ENCODE peak calls at places on chromosomes 5 and 9, in ten cellular contexts. One of them, this sample, is unnamed.

GRCh38 chr5:10329421-10329807 is 21.7 kb upstream of the CMBL start:
- DNase-seq in lower leg skin: no peak
- DNase-seq in spleen: no peak
- DNase-seq in IMR-90: no peak
- DNase-seq in transverse colon: no peak
- DNase-seq in testis: peak; percentile 9
- DNase-seq in HCT116: no peak
- DNase-seq in HepG2: no peak
- DNase-seq in heart left ventricle: no peak
- DNase-seq in body of pancreas: no peak
- DNase-seq in this sample: no peak

GRCh38 chr9:13274901-13275641 is 4.4 kb downstream of the MPDZ start:
- DNase-seq in lower leg skin: no peak
- DNase-seq in body of pancreas: no peak
- DNase-seq in HCT116: no peak
- DNase-seq in heart left ventricle: no peak
- DNase-seq in transverse colon: no peak
- DNase-seq in testis: no peak
- DNase-seq in spleen: no peak
- DNase-seq in IMR-90: peak; percentile 63
- DNase-seq in HepG2: no peak
- DNase-seq in this sample: no peak

GRCh38 chr5:116480894-116481510 is 93.6 kb downstream of the SEMA6A start:
- DNase-seq in heart left ventricle: no peak
- DNase-seq in spleen: no peak
- DNase-seq in transverse colon: no peak
- DNase-seq in HCT116: no peak
- DNase-seq in IMR-90: no peak
- DNase-seq in body of pancreas: no peak
- DNase-seq in testis: no peak
- DNase-seq in lower leg skin: no peak
- DNase-seq in HepG2: no peak
- DNase-seq in this sample: no peak

GRCh38 chr5:149212203-149212951 is 59.3 kb upstream of the AFAP1L1 start:
- DNase-seq in spleen: no peak
- DNase-seq in body of pancreas: no peak
- DNase-seq in transverse colon: no peak
- DNase-seq in heart left ventricle: no peak
- DNase-seq in testis: no peak
- DNase-seq in IMR-90: peak; percentile 100
- DNase-seq in HepG2: no peak
- DNase-seq in lower leg skin: no peak
- DNase-seq in HCT116: no peak
- DNase-seq in this sample: no peak

GRCh38 chr5:128782446-128782845 is 182.8 kb upstream of the SLC27A6 start:
- DNase-seq in body of pancreas: peak; percentile 84
- DNase-seq in HCT116: peak; percentile 12
- DNase-seq in spleen: no peak
- DNase-seq in HepG2: no peak
- DNase-seq in IMR-90: peak; percentile 85
- DNase-seq in heart left ventricle: peak; percentile 70
- DNase-seq in transverse colon: peak; percentile 14
- DNase-seq in lower leg skin: peak; percentile 76
- DNase-seq in testis: peak; percentile 60
- DNase-seq in this sample: peak; percentile 7

GRCh38 chr9:77964258-77964657 is 67.4 kb downstream of the GNAQ start:
- DNase-seq in IMR-90: no peak
- DNase-seq in body of pancreas: no peak
- DNase-seq in HepG2: no peak
- DNase-seq in transverse colon: no peak
- DNase-seq in spleen: no peak
- DNase-seq in lower leg skin: no peak
- DNase-seq in testis: no peak
- DNase-seq in HCT116: no peak
- DNase-seq in heart left ventricle: no peak
- DNase-seq in this sample: no peak

GRCh38 chr9:131273791-131274673 is 2.3 kb downstream of the FAM78A start:
- DNase-seq in transverse colon: no peak
- DNase-seq in spleen: peak; percentile 64
- DNase-seq in HepG2: no peak
- DNase-seq in IMR-90: no peak
- DNase-seq in heart left ventricle: peak; percentile 66
- DNase-seq in HCT116: no peak
- DNase-seq in testis: no peak
- DNase-seq in lower leg skin: no peak
- DNase-seq in body of pancreas: no peak
- DNase-seq in this sample: no peak

GRCh38 chr5:141604318-141604717 is 14.5 kb downstream of the DIAPH1 start:
- DNase-seq in body of pancreas: peak; percentile 37
- DNase-seq in lower leg skin: peak; percentile 89
- DNase-seq in transverse colon: peak; percentile 60
- DNase-seq in IMR-90: peak; percentile 94
- DNase-seq in testis: peak; percentile 31
- DNase-seq in HCT116: peak; percentile 70
- DNase-seq in HepG2: peak; percentile 68
- DNase-seq in heart left ventricle: peak; percentile 76
- DNase-seq in spleen: no peak
- DNase-seq in this sample: peak; percentile 63

GRCh38 chr9:31677415-31677814 is 707.0 kb upstream of the ACO1 start:
- DNase-seq in HepG2: no peak
- DNase-seq in IMR-90: no peak
- DNase-seq in lower leg skin: no peak
- DNase-seq in spleen: no peak
- DNase-seq in transverse colon: no peak
- DNase-seq in heart left ventricle: no peak
- DNase-seq in HCT116: no peak
- DNase-seq in body of pancreas: no peak
- DNase-seq in testis: no peak
- DNase-seq in this sample: no peak

GRCh38 chr5:178318382-178318781 is 85.8 kb upstream of the PHYKPL start:
- DNase-seq in body of pancreas: no peak
- DNase-seq in lower leg skin: no peak
- DNase-seq in testis: no peak
- DNase-seq in IMR-90: no peak
- DNase-seq in heart left ventricle: no peak
- DNase-seq in HepG2: no peak
- DNase-seq in transverse colon: no peak
- DNase-seq in spleen: peak; percentile 66
- DNase-seq in HCT116: no peak
- DNase-seq in this sample: no peak
- TF ChIP-seq POLR2A in body of pancreas: no peak
- TF ChIP-seq POLR2A in lower leg skin: no peak
- TF ChIP-seq POLR2A in testis: no peak
- TF ChIP-seq POLR2A in IMR-90: no peak
- TF ChIP-seq POLR2A in heart left ventricle: no peak
- TF ChIP-seq POLR2A in HepG2: no peak
- TF ChIP-seq POLR2A in transverse colon: no peak
- TF ChIP-seq POLR2A in spleen: no peak
- TF ChIP-seq POLR2A in HCT116: no peak
- TF ChIP-seq POLR2A in this sample: no peak

DNA sequence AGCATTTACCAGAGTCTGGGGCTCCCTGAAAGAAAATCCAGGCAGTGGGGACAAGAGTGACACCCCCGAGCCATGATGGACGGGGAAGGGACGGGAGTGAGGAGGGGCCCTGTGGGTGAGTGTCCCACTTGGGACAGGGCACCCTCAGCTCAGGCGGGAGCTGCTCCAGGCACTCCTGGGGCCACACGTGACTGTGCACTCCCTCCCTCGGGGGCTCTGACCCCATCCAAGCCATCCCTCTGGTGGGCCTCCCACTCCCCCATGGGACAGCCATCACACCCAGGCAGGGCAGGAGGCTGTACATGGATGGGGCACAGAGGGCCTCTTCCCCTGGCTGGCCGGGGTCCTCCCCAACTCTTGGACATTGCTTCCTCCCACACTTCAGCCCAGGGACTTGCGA is 3.0 kb upstream of the CARD9 start:
- DNase-seq in HCT116: no peak
- DNase-seq in HepG2: no peak
- DNase-seq in transverse colon: no peak
- DNase-seq in lower leg skin: no peak
- DNase-seq in IMR-90: no peak
- DNase-seq in body of pancreas: no peak
- DNase-seq in testis: no peak
- DNase-seq in heart left ventricle: no peak
- DNase-seq in spleen: no peak
- DNase-seq in this sample: no peak
- TF ChIP-seq POLR2A in HCT116: no peak
- TF ChIP-seq POLR2A in HepG2: no peak
- TF ChIP-seq POLR2A in transverse colon: no peak
- TF ChIP-seq POLR2A in lower leg skin: no peak
- TF ChIP-seq POLR2A in IMR-90: no peak
- TF ChIP-seq POLR2A in body of pancreas: no peak
- TF ChIP-seq POLR2A in testis: no peak
- TF ChIP-seq POLR2A in heart left ventricle: no peak
- TF ChIP-seq POLR2A in spleen: no peak
- TF ChIP-seq POLR2A in this sample: no peak

GRCh38 chr9:121626012-121626411 is 25.4 kb upstream of the DAB2IP start:
- DNase-seq in spleen: no peak
- DNase-seq in body of pancreas: no peak
- DNase-seq in transverse colon: no peak
- DNase-seq in heart left ventricle: no peak
- DNase-seq in HepG2: no peak
- DNase-seq in IMR-90: no peak
- DNase-seq in lower leg skin: no peak
- DNase-seq in HCT116: no peak
- DNase-seq in testis: no peak
- DNase-seq in this sample: no peak

GRCh38 chr9:121619989-121620673 is 31.3 kb upstream of the DAB2IP start:
- DNase-seq in testis: no peak
- DNase-seq in lower leg skin: no peak
- DNase-seq in spleen: no peak
- DNase-seq in IMR-90: no peak
- DNase-seq in transverse colon: no peak
- DNase-seq in HCT116: no peak
- DNase-seq in body of pancreas: no peak
- DNase-seq in HepG2: no peak
- DNase-seq in heart left ventricle: peak; percentile 80
- DNase-seq in this sample: no peak

GRCh38 chr9:121625590-121625989 is 25.8 kb upstream of the DAB2IP start:
- DNase-seq in heart left ventricle: no peak
- DNase-seq in testis: no peak
- DNase-seq in lower leg skin: no peak
- DNase-seq in HCT116: no peak
- DNase-seq in spleen: no peak
- DNase-seq in transverse colon: no peak
- DNase-seq in body of pancreas: no peak
- DNase-seq in HepG2: no peak
- DNase-seq in IMR-90: no peak
- DNase-seq in this sample: no peak

GRCh38 chr9:121620777-121621437 is 30.5 kb upstream of the DAB2IP start:
- DNase-seq in IMR-90: no peak
- DNase-seq in HCT116: no peak
- DNase-seq in lower leg skin: no peak
- DNase-seq in testis: no peak
- DNase-seq in body of pancreas: no peak
- DNase-seq in HepG2: peak; percentile 41
- DNase-seq in transverse colon: no peak
- DNase-seq in heart left ventricle: peak; percentile 26
- DNase-seq in spleen: no peak
- DNase-seq in this sample: peak; percentile 78

GRCh38 chr9:121622842-121623203 is 28.6 kb upstream of the DAB2IP start:
- DNase-seq in heart left ventricle: no peak
- DNase-seq in lower leg skin: no peak
- DNase-seq in body of pancreas: peak; percentile 33
- DNase-seq in transverse colon: no peak
- DNase-seq in HepG2: no peak
- DNase-seq in HCT116: no peak
- DNase-seq in testis: no peak
- DNase-seq in IMR-90: no peak
- DNase-seq in spleen: no peak
- DNase-seq in this sample: no peak
- TF ChIP-seq POLR2A in heart left ventricle: no peak
- TF ChIP-seq POLR2A in lower leg skin: no peak
- TF ChIP-seq POLR2A in body of pancreas: no peak
- TF ChIP-seq POLR2A in transverse colon: no peak
- TF ChIP-seq POLR2A in HepG2: no peak
- TF ChIP-seq POLR2A in HCT116: no peak
- TF ChIP-seq POLR2A in testis: no peak
- TF ChIP-seq POLR2A in IMR-90: no peak
- TF ChIP-seq POLR2A in spleen: no peak
- TF ChIP-seq POLR2A in this sample: no peak

DNA sequence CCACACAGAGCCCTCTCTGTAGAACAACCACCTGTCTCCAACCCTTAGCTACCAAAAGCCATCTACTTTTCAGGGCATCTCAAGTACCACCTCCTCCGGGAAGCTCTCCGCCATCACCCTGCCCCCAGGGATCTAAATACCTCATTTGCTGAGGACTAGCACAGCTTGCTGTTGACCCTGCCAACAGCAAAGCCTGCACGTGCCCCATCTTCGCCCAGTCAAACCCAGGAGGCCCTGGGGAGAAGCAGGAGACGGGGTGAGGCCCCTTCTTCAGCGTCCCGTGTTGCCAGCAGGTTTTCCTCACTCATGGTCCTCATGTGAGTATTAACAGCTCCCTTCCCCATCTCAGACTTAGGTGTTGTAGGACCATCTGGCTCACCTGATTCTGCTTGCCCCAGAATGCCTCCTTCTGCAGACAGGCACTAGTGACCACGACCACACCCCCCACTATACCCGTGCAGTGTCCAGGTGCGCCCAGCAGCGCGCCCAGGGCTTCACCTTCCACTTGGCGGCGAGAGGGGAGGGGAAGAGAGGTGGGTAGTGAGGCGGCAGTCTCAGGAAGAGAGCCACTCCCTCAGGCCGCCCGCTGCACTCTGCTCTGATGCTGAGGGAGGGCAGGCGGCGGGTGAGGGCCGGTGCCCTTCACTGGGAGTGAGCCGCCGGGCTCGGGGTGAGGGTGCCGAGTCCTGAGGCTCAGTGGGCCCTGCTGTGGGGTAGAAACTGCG is 11.1 kb downstream of the VAV2 start:
- DNase-seq in transverse colon: no peak
- DNase-seq in lower leg skin: no peak
- DNase-seq in IMR-90: no peak
- DNase-seq in heart left ventricle: no peak
- DNase-seq in spleen: peak; percentile 64
- DNase-seq in testis: no peak
- DNase-seq in body of pancreas: no peak
- DNase-seq in HCT116: no peak
- DNase-seq in HepG2: no peak
- DNase-seq in this sample: no peak
- TF ChIP-seq POLR2A in transverse colon: no peak
- TF ChIP-seq POLR2A in lower leg skin: no peak
- TF ChIP-seq POLR2A in IMR-90: no peak
- TF ChIP-seq POLR2A in heart left ventricle: no peak
- TF ChIP-seq POLR2A in spleen: no peak
- TF ChIP-seq POLR2A in testis: no peak
- TF ChIP-seq POLR2A in body of pancreas: no peak
- TF ChIP-seq POLR2A in HCT116: no peak
- TF ChIP-seq POLR2A in HepG2: no peak
- TF ChIP-seq POLR2A in this sample: no peak

This sample was measured in H54.